ENCODE peak calls at places on chromosomes 16 and 17, in five cellular contexts. Q is M059J, S is EH, E is astrocyte of the spinal cord, A is ureter. N is an unnamed sample.

GRCh38 chr16:21989141-21989540 is 11.8 kb downstream of the PDZD9 start:
- DNase-seq in Q (no peak), S (peak; percentile 49), E (no peak), A (no peak), N (no peak)

GRCh38 chr17:38569701-38570512 is 35.8 kb downstream of the SRCIN1 start:
- DNase-seq in Q (no peak), S (no peak), E (no peak), A (no peak), N (no peak)

GRCh38 chr16:1311212-1311737 is 1.8 kb downstream of the UBE2I start:
- DNase-seq in Q (no peak), S (no peak), E (no peak), A (no peak), N (no peak)

GRCh38 chr16:24851700-24852099 is 5.9 kb downstream of the SLC5A11 start:
- DNase-seq in Q (peak; percentile 88), S (peak; percentile 65), E (peak; percentile 9), A (no peak), N (no peak)

GRCh38 chr16:8762254-8762653 is 35.2 kb downstream of the TMEM186 start:
- DNase-seq in Q (no peak), S (no peak), E (no peak), A (no peak), N (no peak)

GRCh38 chr16:77775911-77776909 is 12.2 kb upstream of the VAT1L start:
- DNase-seq in Q (peak; percentile 60), S (peak; percentile 5), E (no peak), A (no peak), N (no peak)

GRCh38 chr17:79931517-79932309 is 92.5 kb upstream of the CBX4 start:
- DNase-seq in Q (peak; percentile 49), S (no peak), E (no peak), A (no peak), N (no peak)

GRCh38 chr17:67613961-67614360 is 103.8 kb upstream of the NOL11 start:
- DNase-seq in Q (no peak), S (no peak), E (no peak), A (no peak), N (no peak)

GRCh38 chr17:57601328-57601727 is 143.8 kb downstream of the CCDC182 start:
- DNase-seq in Q (no peak), S (no peak), E (no peak), A (no peak), N (no peak)

GRCh38 chr16:15509593-15510520 is 75.5 kb downstream of the BMERB1 start:
- DNase-seq in Q (peak; percentile 64), S (peak; percentile 92), E (peak; percentile 83), A (no peak), N (no peak)

GRCh38 chr17:67520916-67521772 is 144.1 kb downstream of the PITPNC1 start:
- DNase-seq in Q (no peak), S (no peak), E (no peak), A (no peak), N (no peak)

GRCh38 chr17:37848690-37849616 is 75.3 kb upstream of the TBC1D3K start:
- DNase-seq in Q (peak; percentile 97), S (peak; percentile 98), E (peak; percentile 84), A (no peak), N (peak; percentile 29)

GRCh38 chr16:52491216-52491615 is 55.7 kb downstream of the TOX3 start:
- DNase-seq in Q (no peak), S (no peak), E (no peak), A (no peak), N (no peak)

GRCh38 chr17:15348030-15348429 is 6.6 kb upstream of the TEKT3 start:
- DNase-seq in Q (peak; percentile 77), S (peak; percentile 50), E (peak; percentile 34), A (no peak), N (no peak)

GRCh38 chr16:70372921-70373550 is 26.3 kb downstream of the DDX19A start:
- DNase-seq in Q (no peak), S (no peak), E (no peak), A (no peak), N (no peak)

GRCh38 chr16:67770371-67770991 is 35.9 kb downstream of the RANBP10 start:
- DNase-seq in Q (no peak), S (no peak), E (no peak), A (no peak), N (no peak)

GRCh38 chr17:39156491-39156890 is 5.1 kb upstream of the PLXDC1 start:
- DNase-seq in Q (no peak), S (peak; percentile 80), E (no peak), A (no peak), N (no peak)

GRCh38 chr16:88505405-88506082 is 52.5 kb downstream of the ZFPM1 start:
- DNase-seq in Q (no peak), S (peak; percentile 10), E (no peak), A (no peak), N (peak; percentile 13)

GRCh38 chr16:2032285-2033056 is 5.8 kb downstream of the NHERF2 start:
- DNase-seq in Q (peak; percentile 73), S (peak; percentile 69), E (no peak), A (no peak), N (no peak)